ENCODE peak calls at places on chromosomes 7 and 10, in eight cellular contexts. J, O, B, H, Y, D, T and A are unnamed samples.

GRCh38 chr7:604038-604883 is 84.6 kb upstream of the PDGFA start:
- DNase-seq in J (peak; percentile 60), O (peak; percentile 96), B (peak; percentile 91), H (no peak), Y (peak; percentile 95), D (no peak), T (peak; percentile 78), A (peak; percentile 43)

GRCh38 chr10:11005626-11006427 is 11.8 kb upstream of the CELF2 start:
- DNase-seq in J (no peak), O (no peak), B (no peak), H (no peak), Y (no peak), D (no peak), T (no peak), A (no peak)

GRCh38 chr7:50265968-50266694 is 38.4 kb upstream of the IKZF1 start:
- DNase-seq in J (no peak), O (no peak), B (no peak), H (no peak), Y (no peak), D (no peak), T (no peak), A (no peak)

GRCh38 chr7:117659453-117660086 is 179.7 kb downstream of the CFTR start:
- DNase-seq in J (no peak), O (no peak), B (no peak), H (no peak), Y (no peak), D (no peak), T (no peak), A (no peak)

GRCh38 chr7:38908759-38909335 is at the start of gene VPS41:
- DNase-seq in J (peak; percentile 34), O (peak; percentile 78), B (peak; percentile 63), H (peak; percentile 76), Y (peak; percentile 87), D (peak; percentile 86), T (peak; percentile 89), A (peak; percentile 65)

GRCh38 chr10:12819071-12819470 is 182.4 kb downstream of the CCDC3 start:
- DNase-seq in J (no peak), O (peak; percentile 22), B (no peak), H (no peak), Y (no peak), D (no peak), T (peak; percentile 10), A (peak; percentile 33)

GRCh38 chr10:118349235-118349634 is 7.1 kb upstream of the FAM204A start:
- DNase-seq in J (no peak), O (no peak), B (no peak), H (no peak), Y (no peak), D (no peak), T (no peak), A (no peak)

GRCh38 chr7:50564630-50565558 is at the start of gene DDC:
- DNase-seq in J (no peak), O (no peak), B (no peak), H (no peak), Y (no peak), D (no peak), T (no peak), A (no peak)

GRCh38 chr7:4663239-4663638 is 18.9 kb upstream of the FOXK1 start:
- DNase-seq in J (no peak), O (no peak), B (no peak), H (no peak), Y (no peak), D (no peak), T (peak; percentile 17), A (no peak)

GRCh38 chr10:68550747-68551411 is 9.3 kb upstream of the TET1 start:
- DNase-seq in J (no peak), O (peak; percentile 83), B (peak; percentile 19), H (peak; percentile 63), Y (no peak), D (peak; percentile 87), T (peak; percentile 96), A (peak; percentile 48)

GRCh38 chr7:99040104-99040958 is 103.6 kb downstream of the SMURF1 start:
- DNase-seq in J (peak; percentile 37), O (peak; percentile 90), B (peak; percentile 54), H (peak; percentile 65), Y (peak; percentile 88), D (peak; percentile 90), T (peak; percentile 92), A (peak; percentile 43)

GRCh38 chr10:45427305-45427955 is 53.4 kb downstream of the ALOX5 start:
- DNase-seq in J (no peak), O (no peak), B (no peak), H (no peak), Y (no peak), D (no peak), T (no peak), A (no peak)

GRCh38 chr7:26216044-26216443 is 14.5 kb downstream of the CBX3 start:
- DNase-seq in J (no peak), O (no peak), B (no peak), H (no peak), Y (no peak), D (no peak), T (no peak), A (no peak)

GRCh38 chr7:69166979-69167516 is 431.2 kb upstream of the AUTS2 start:
- DNase-seq in J (no peak), O (no peak), B (no peak), H (no peak), Y (no peak), D (no peak), T (no peak), A (no peak)

GRCh38 chr7:14381306-14381705 is 391.8 kb upstream of the ETV1 start:
- DNase-seq in J (no peak), O (peak; percentile 48), B (no peak), H (peak; percentile 20), Y (no peak), D (peak; percentile 27), T (no peak), A (peak; percentile 2)

GRCh38 chr7:52719677-52720076 is 315.8 kb upstream of the POM121L12 start:
- DNase-seq in J (no peak), O (no peak), B (no peak), H (no peak), Y (no peak), D (no peak), T (no peak), A (no peak)

GRCh38 chr7:41134242-41134872 is 568.5 kb downstream of the INHBA start:
- DNase-seq in J (no peak), O (peak; percentile 93), B (no peak), H (peak; percentile 70), Y (no peak), D (peak; percentile 40), T (peak; percentile 16), A (peak; percentile 20)

GRCh38 chr7:129271500-129272355 is 46.9 kb downstream of the AHCYL2 start:
- DNase-seq in J (peak; percentile 35), O (peak; percentile 60), B (peak; percentile 48), H (peak; percentile 54), Y (no peak), D (peak; percentile 69), T (peak; percentile 84), A (no peak)

GRCh38 chr7:100892364-100893317 is 3.0 kb downstream of the ACHE start:
- DNase-seq in J (no peak), O (no peak), B (no peak), H (no peak), Y (peak; percentile 77), D (peak; percentile 2), T (no peak), A (no peak)

GRCh38 chr7:26279405-26279804 is 12.3 kb upstream of the SNX10 start:
- DNase-seq in J (no peak), O (peak; percentile 91), B (no peak), H (no peak), Y (no peak), D (no peak), T (no peak), A (no peak)

GRCh38 chr7:96952974-96953391 is 52.4 kb upstream of the DLX6 start:
- DNase-seq in J (no peak), O (peak; percentile 33), B (no peak), H (peak; percentile 40), Y (no peak), D (peak; percentile 61), T (no peak), A (peak; percentile 29)